ENCODE peak calls at places on chromosomes 13 and 19, in four cellular contexts. C, E, D and M are unnamed samples.

GRCh38 chr13:23610187-23610576 is 40.0 kb downstream of the TNFRSF19 start:
- DNase-seq in D (no peak), E (no peak), C (peak), M (no peak)

GRCh38 chr19:2663920-2664571 is 38.4 kb downstream of the GNG7 start:
- DNase-seq in C (no peak), D (no peak), E (no peak), M (no peak)

GRCh38 chr13:71751074-71751473 is 115.9 kb downstream of the DACH1 start:
- DNase-seq in C (no peak), D (no peak), E (no peak), M (no peak)

GRCh38 chr13:31945202-31945978 is 86.2 kb upstream of the FRY start:
- DNase-seq in C (peak), D (no peak), E (peak), M (peak)

GRCh38 chr13:111213964-111214726 is 99.0 kb downstream of the ARHGEF7 start:
- DNase-seq in D (no peak), C (no peak), E (no peak), M (no peak)

GRCh38 chr19:29752450-29753025 is 37.5 kb upstream of the C19orf12 start:
- DNase-seq in E (no peak), C (no peak), D (no peak), M (no peak)

GRCh38 chr13:23986619-23987018 is 89.3 kb upstream of the C1QTNF9B start:
- DNase-seq in C (peak), E (no peak), D (no peak), M (no peak)

GRCh38 chr13:32035701-32036100 is 4.1 kb downstream of the FRY start:
- DNase-seq in C (no peak), D (no peak), E (no peak), M (no peak)

GRCh38 chr13:74406439-74406838 is 272.2 kb upstream of the KLF12 start:
- DNase-seq in D (no peak), C (no peak), E (no peak), M (no peak)

GRCh38 chr13:109154546-109154945 is 525.1 kb downstream of the MYO16 start:
- DNase-seq in D (peak), E (no peak), C (no peak), M (no peak)

GRCh38 chr19:35639321-35639639 is 2.3 kb upstream of the ETV2 start:
- DNase-seq in D (no peak), C (no peak), E (no peak), M (no peak)

GRCh38 chr19:6828698-6829633 is 56.5 kb downstream of the VAV1 start:
- DNase-seq in C (no peak), E (no peak), D (no peak), M (peak)

GRCh38 chr13:29936051-29936813 is 85.8 kb upstream of the UBL3 start:
- DNase-seq in D (no peak), C (no peak), E (no peak), M (no peak)

GRCh38 chr19:4597975-4598671 is 38.6 kb upstream of the SEMA6B start:
- DNase-seq in D (no peak), E (no peak), C (peak), M (peak)

GRCh38 chr13:98653471-98653985 is 76.6 kb upstream of the STK24 start:
- DNase-seq in E (peak), C (peak), D (peak), M (peak)

GRCh38 chr13:33445476-33445875 is 159.9 kb upstream of the STARD13 start:
- DNase-seq in E (no peak), C (no peak), D (no peak), M (no peak)
- H3K9ac ChIP-seq in E (no peak), C (no peak), D (no peak), M (no peak)

GRCh38 chr13:48507024-48507423 is 25.9 kb downstream of the RCBTB2 start:
- DNase-seq in D (no peak), E (peak), C (no peak), M (no peak)
- H3K9ac ChIP-seq in D (no peak), E (peak), C (no peak), M (no peak)

GRCh38 chr13:61466280-61466679 is 50.6 kb upstream of the PCDH20 start:
- DNase-seq in D (no peak), E (no peak), C (no peak), M (peak)
- H3K9ac ChIP-seq in D (no peak), E (no peak), C (no peak), M (no peak)

GRCh38 chr19:55300821-55301458 is 17.1 kb downstream of the BRSK1 start:
- DNase-seq in D (no peak), C (no peak), E (no peak), M (peak)
- H3K9ac ChIP-seq in D (no peak), C (peak), E (no peak), M (no peak)

GRCh38 chr19:12954150-12954962 is 2.7 kb downstream of the GADD45GIP1 start:
- DNase-seq in D (no peak), C (no peak), E (no peak), M (no peak)
- H3K9ac ChIP-seq in D (peak), C (peak), E (no peak), M (no peak)

GRCh38 chr13:27354379-27354778 is 70.0 kb upstream of the GTF3A start:
- DNase-seq in E (no peak), C (peak), D (no peak), M (no peak)

GRCh38 chr13:27352698-27353097 is 71.7 kb upstream of the GTF3A start:
- DNase-seq in E (no peak), D (no peak), C (no peak), M (no peak)

GRCh38 chr13:27355894-27356293 is 68.5 kb upstream of the GTF3A start:
- DNase-seq in E (no peak), C (no peak), D (no peak), M (peak)

GRCh38 chr13:27353166-27353583 is 71.2 kb upstream of the GTF3A start:
- DNase-seq in D (no peak), E (no peak), C (no peak), M (no peak)

GRCh38 chr13:27353653-27354052 is 70.8 kb upstream of the GTF3A start:
- DNase-seq in E (no peak), D (no peak), C (no peak), M (no peak)
- H3K9ac ChIP-seq in E (no peak), D (no peak), C (no peak), M (no peak)

GRCh38 chr19:340620-341385 is 3.8 kb downstream of the MIER2 start:
- DNase-seq in C (no peak), D (no peak), E (no peak), M (no peak)
- H3K9ac ChIP-seq in C (no peak), D (no peak), E (no peak), M (no peak)